ENCODE peak calls at places on chromosomes 3 and 15, in eight cellular contexts. U is HTR-8/SVneo; P is M059J; R is effector CD4-positive, alpha-beta T cell; D is central memory CD4-positive, alpha-beta T cell; H is NCI-H524 treated with DMSO at 0.1 percent for 48 hours; J is posterior vena cava; S is activated CD8-positive, alpha-beta T cell treated with anti-CD3 and anti-CD28 coated beads, Interleukin-2, amount 10 ng/mL, durations not matched to agents 7 days and 5 days. Q is an unnamed sample.

GRCh38 chr3:70889162-70890045 is 577.0 kb upstream of the MDFIC2 start:
- DNase-seq in U (no peak), P (no peak), R (no peak), D (no peak), H (no peak), J (no peak), S (no peak), Q (no peak)

GRCh38 chr3:125061170-125061569 is 5.4 kb upstream of the HEG1 start:
- DNase-seq in U (no peak), P (peak; percentile 80), R (no peak), D (no peak), H (no peak), J (no peak), S (no peak), Q (no peak)

GRCh38 chr3:16249336-16249735 is 15.4 kb downstream of the DPH3 start:
- DNase-seq in U (no peak), P (peak; percentile 48), R (no peak), D (no peak), H (peak; percentile 16), J (no peak), S (peak; percentile 37), Q (peak; percentile 73)

GRCh38 chr15:25543156-25543555 is 104.3 kb upstream of the UBE3A start:
- DNase-seq in U (no peak), P (no peak), R (no peak), D (no peak), H (no peak), J (no peak), S (no peak), Q (no peak)

GRCh38 chr3:18443670-18444596 is 18.8 kb upstream of the SATB1 start:
- DNase-seq in U (no peak), P (peak; percentile 22), R (no peak), D (peak; percentile 18), H (no peak), J (peak; percentile 81), S (peak; percentile 46), Q (peak; percentile 1)

GRCh38 chr3:53628546-53629395 is 134.4 kb downstream of the CACNA1D start:
- DNase-seq in U (no peak), P (no peak), R (no peak), D (no peak), H (no peak), J (no peak), S (no peak), Q (no peak)

GRCh38 chr3:62922326-62922725 is 47.1 kb upstream of the CADPS start:
- DNase-seq in U (no peak), P (peak; percentile 7), R (no peak), D (no peak), H (no peak), J (no peak), S (no peak), Q (no peak)

GRCh38 chr3:30779686-30780287 is 114.7 kb downstream of the GADL1 start:
- DNase-seq in U (no peak), P (peak; percentile 9), R (no peak), D (no peak), H (no peak), J (no peak), S (no peak), Q (peak; percentile 61)

GRCh38 chr15:27176785-27177406 is 205.9 kb downstream of the GABRG3 start:
- DNase-seq in U (no peak), P (no peak), R (no peak), D (no peak), H (no peak), J (no peak), S (no peak), Q (no peak)

GRCh38 chr15:90884719-90885431 is 571 bp downstream of the FES start:
- DNase-seq in U (no peak), P (no peak), R (no peak), D (no peak), H (no peak), J (peak; percentile 84), S (no peak), Q (peak; percentile 27)

Q was measured in dermis blood vessel endothelial cell.